ENCODE peak calls at places on chromosomes 11 and 22, in nine cellular contexts. P is substantia nigra; Y is naive thymus-derived CD4-positive, alpha-beta T cell; E is upper lobe of right lung; K is Karpas-422; V is IMR-90; F is endothelial cell of umbilical vein; C is A549; N is CD8-positive, alpha-beta memory T cell. D is an unnamed sample.
A peak's percentile ranks its signal among the peaks of the same experiment; 100 is the strongest.

GRCh38 chr11:109706940-109707339 is 284.9 kb downstream of the C11orf87 start:
- DNase-seq in N (no peak), P (no peak), C (no peak), K (no peak), E (no peak), F (no peak), V (no peak), Y (no peak), D (no peak)

GRCh38 chr11:94325681-94326080 is 21.3 kb downstream of the IZUMO1R start:
- DNase-seq in E (peak; percentile 69), N (peak; percentile 58), Y (peak; percentile 4), P (no peak), V (peak; percentile 19), K (peak; percentile 95), F (peak; percentile 44), C (peak; percentile 50), D (no peak)

GRCh38 chr11:60625262-60625661 is 74.2 kb upstream of the MS4A8 start:
- DNase-seq in E (no peak), N (no peak), Y (no peak), V (peak; percentile 23), C (peak; percentile 24), F (peak; percentile 52), P (no peak), K (peak; percentile 83), D (no peak)

GRCh38 chr22:27130949-27131745 is 473.8 kb downstream of the MIAT start:
- DNase-seq in Y (no peak), E (no peak), N (no peak), F (peak; percentile 47), C (no peak), K (no peak), P (no peak), V (no peak), D (no peak)

GRCh38 chr11:73040046-73040445 is 102.1 kb downstream of the FCHSD2 start:
- DNase-seq in C (no peak), E (no peak), Y (no peak), K (no peak), N (no peak), V (no peak), P (no peak), F (no peak), D (no peak)

GRCh38 chr11:36540998-36541397 is 26.8 kb upstream of the RAG1 start:
- DNase-seq in E (no peak), V (peak; percentile 45), K (peak; percentile 48), Y (no peak), F (peak; percentile 67), P (no peak), C (peak; percentile 54), N (no peak), D (no peak)

GRCh38 chr11:95827661-95828060 is 37.4 kb downstream of the CEP57 start:
- DNase-seq in F (no peak), C (no peak), N (no peak), Y (no peak), P (no peak), K (no peak), V (peak; percentile 28), E (no peak), D (no peak)

GRCh38 chr11:134943544-134943943 is 531.5 kb upstream of the B3GAT1 start:
- DNase-seq in P (no peak), Y (no peak), C (no peak), K (no peak), F (no peak), E (no peak), N (no peak), V (no peak), D (no peak)

GRCh38 chr22:37566329-37566837 is 6.1 kb downstream of the CDC42EP1 start:
- DNase-seq in F (no peak), K (no peak), N (peak; percentile 32), C (no peak), E (peak; percentile 79), V (no peak), P (no peak), Y (peak; percentile 41), D (no peak)

GRCh38 chr22:37565830-37566229 is 5.5 kb downstream of the CDC42EP1 start:
- DNase-seq in C (no peak), E (no peak), Y (no peak), V (no peak), K (no peak), P (no peak), F (no peak), N (no peak), D (no peak)

GRCh38 chr22:37568448-37569008 is 8.2 kb downstream of the CDC42EP1 start:
- DNase-seq in N (no peak), V (no peak), K (no peak), E (no peak), C (no peak), P (no peak), F (no peak), Y (no peak), D (no peak)

GRCh38 chr22:37567991-37568390 is 7.7 kb downstream of the CDC42EP1 start:
- DNase-seq in F (no peak), E (no peak), N (no peak), P (no peak), C (no peak), Y (no peak), K (no peak), V (no peak), D (no peak)

DNA sequence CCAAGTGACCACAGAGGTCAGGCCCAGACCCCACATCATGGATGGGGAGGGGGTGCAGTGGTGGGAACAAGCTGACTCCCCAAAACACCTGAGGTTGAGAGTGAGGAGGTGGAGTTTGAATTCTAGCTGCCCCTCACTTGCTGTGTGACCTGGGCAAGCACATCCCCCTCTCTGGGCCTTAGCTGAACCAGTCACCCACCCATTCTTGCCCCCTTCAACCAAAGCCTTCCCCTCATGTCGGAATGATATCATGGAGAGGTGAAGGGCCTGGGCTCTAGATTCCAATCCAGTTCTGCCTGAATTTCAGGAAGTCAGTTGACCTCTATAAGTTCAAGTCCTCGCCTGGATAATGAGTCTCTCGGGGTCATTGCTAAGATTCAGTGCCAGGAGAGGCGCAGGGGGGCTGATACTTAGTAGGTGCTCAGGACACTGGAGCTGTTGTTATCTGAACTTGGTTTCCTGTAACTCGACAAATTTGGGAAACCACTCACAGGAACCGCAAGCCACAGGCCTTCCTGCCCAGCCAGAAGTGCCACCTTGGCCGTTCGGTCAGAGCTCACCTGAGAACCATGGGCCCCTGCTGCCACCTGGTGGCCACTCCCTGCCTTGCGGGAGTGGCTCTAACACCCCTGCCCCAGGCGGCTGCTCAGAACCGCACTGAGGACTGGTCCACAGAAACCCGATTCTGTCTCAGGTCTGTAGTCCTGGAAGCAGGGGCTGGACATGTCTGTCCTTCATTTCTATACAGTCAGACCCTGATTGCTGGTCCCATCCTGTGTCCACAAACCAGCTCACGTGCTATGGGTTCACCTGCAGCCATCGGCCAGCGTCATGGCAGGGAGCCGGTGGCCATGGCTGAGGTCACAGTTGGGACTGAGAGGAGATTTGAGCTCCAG is 6.9 kb downstream of the CDC42EP1 start:
- DNase-seq in E (peak; percentile 95), N (peak; percentile 88), K (peak; percentile 93), C (peak; percentile 68), Y (peak; percentile 81), F (peak; percentile 58), P (peak; percentile 33), V (peak; percentile 46), D (no peak)
- H3K27ac ChIP-seq in E (peak overlapping the region; percentile 70), N (no peak overlapping the region), K (no peak overlapping the region), C (no peak overlapping the region), Y (no peak overlapping the region), F (peak overlapping the region; percentile 0), P (peak overlapping the region; percentile 98), V (no peak overlapping the region), D (peak overlapping the region; percentile 98)

GRCh38 chr22:36026741-36027140 is 1.9 kb downstream of the RBFOX2 start:
- DNase-seq in Y (no peak), V (peak; percentile 60), F (peak; percentile 49), P (no peak), K (no peak), N (no peak), E (no peak), C (no peak), D (peak; percentile 28)
- H3K27ac ChIP-seq in Y (no peak overlapping the region), V (no peak overlapping the region), F (peak overlapping the region; percentile 0), P (peak overlapping the region; percentile 11), K (no peak overlapping the region), N (no peak overlapping the region), E (peak overlapping the region; percentile 74), C (no peak overlapping the region), D (peak overlapping the region; percentile 95)

DNA sequence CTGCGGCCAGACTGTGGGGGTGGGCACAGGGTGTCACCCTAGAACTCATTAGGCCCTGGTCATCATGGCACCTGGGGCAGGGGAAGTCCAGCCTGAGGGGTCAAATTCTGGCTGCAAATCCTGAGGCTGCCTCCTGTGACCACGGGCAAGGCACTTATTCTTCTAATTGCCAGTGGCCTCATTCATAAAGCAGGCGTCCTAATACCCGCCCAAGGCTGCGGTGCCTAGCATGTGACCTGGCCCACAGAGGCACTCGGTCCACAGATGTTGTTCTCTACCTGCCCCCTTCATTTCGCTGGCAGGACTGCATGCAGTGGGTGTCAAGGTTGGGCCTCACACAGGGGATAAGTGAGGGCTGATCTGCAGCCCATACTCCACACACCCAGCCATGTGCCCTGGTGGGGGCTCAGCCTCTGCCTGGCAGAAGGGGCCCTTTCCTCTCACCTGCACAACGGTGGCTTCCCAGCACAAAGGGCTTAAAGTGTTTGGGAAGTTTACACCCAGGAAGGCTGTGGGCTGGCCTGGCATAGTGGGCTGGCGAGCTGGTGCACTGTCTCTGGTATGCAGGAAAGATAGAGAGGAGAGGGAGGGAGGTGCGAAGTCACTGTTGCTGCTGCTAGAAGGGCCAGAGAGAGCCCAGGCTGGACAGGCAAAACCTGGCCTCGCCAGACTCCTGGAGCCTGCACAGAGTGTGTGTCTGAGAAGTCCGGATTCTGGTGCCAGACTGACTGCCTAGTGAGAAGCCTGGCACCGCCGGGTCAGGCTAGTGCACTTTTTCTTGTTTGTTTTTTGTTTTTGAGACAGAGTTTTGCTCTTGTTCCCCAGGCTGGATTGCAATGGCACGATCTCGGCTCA is 3.2 kb downstream of the MPST start:
- DNase-seq in Y (no peak), E (no peak), F (no peak), C (no peak), P (no peak), V (no peak), K (no peak), N (no peak), D (no peak)
- H3K27ac ChIP-seq in Y (no peak overlapping the region), E (peak overlapping the region; percentile 32), F (no peak overlapping the region), C (peak overlapping the region; percentile 35), P (peak overlapping the region; percentile 67), V (no peak overlapping the region), K (no peak overlapping the region), N (no peak overlapping the region), D (no peak overlapping the region)

DNA sequence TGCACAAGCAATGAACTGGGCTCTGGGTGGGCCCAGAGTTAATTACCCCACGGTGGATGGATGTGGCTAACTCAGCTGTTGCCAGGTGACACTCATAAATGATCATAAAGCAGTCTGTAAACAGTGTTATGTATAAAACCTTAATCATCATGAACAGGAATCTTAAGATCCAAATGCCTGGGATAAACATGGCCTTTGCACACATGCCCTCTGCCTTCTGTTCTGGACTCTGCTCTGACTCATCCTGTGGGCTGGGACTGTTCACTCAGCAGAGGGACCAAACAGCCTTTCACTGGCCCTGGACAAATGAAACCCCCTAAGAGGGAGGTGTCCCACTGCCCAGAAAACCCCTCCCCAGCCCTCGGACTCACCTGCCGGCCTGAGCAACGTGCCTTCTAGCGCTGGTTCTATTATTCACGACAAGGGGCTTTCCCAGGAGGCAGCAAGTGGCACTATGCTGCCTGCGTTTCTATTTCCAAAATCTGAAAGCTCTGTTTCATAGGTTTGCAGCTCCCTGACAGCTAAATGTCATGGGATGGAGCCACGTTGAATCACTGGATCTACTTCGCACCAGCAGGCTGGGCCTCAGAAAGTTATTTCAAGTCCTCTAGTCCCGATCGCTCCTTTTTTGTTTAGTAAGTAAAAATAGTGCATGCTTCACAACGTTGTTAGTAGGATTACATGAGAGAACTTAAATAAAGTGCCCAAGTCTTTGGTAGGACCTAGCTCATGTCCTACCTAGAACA is 53.0 kb downstream of the LARGE1 start:
- DNase-seq in N (no peak), F (no peak), C (peak; percentile 37), Y (no peak), V (peak; percentile 77), P (no peak), K (no peak), E (no peak), D (peak; percentile 66)
- H3K27ac ChIP-seq in N (no peak overlapping the region), F (no peak overlapping the region), C (no peak overlapping the region), Y (no peak overlapping the region), V (peak overlapping the region; percentile 41), P (no peak overlapping the region), K (no peak overlapping the region), E (no peak overlapping the region), D (peak overlapping the region; percentile 87)

GRCh38 chr11:61803889-61804647 is 11.4 kb downstream of the FEN1 start:
- DNase-seq in K (no peak), N (no peak), V (peak; percentile 49), E (no peak), Y (no peak), F (no peak), C (no peak), P (no peak), D (no peak)
- H3K27ac ChIP-seq in K (no peak overlapping the region), N (no peak overlapping the region), V (no peak overlapping the region), E (no peak overlapping the region), Y (no peak overlapping the region), F (peak overlapping the region; percentile 5), C (no peak overlapping the region), P (no peak overlapping the region), D (no peak overlapping the region)